ENCODE peak calls at places on chromosome 13, in nine cellular contexts. J is brain microvascular endothelial cell; T is mesendoderm; W is tibial artery; I is uterus; F is aorta; G is Peyer's patch; U is effector memory CD4-positive, alpha-beta T cell; M is cardiac muscle cell. Q is an unnamed sample.
A peak's percentile ranks its signal among the peaks of the same experiment; 100 is the strongest.

GRCh38 chr13:41563501-41564001 is 106.2 kb downstream of the RGCC start:
- DNase-seq in I (no peak), J (peak; percentile 64), M (peak; percentile 54), F (no peak), W (no peak), T (no peak), U (no peak), G (no peak), Q (peak; percentile 72)

GRCh38 chr13:98150836-98151489 is 8.1 kb downstream of the FARP1 start:
- DNase-seq in I (no peak), U (no peak), J (no peak), G (no peak), M (no peak), W (no peak), T (no peak), F (no peak), Q (no peak)

GRCh38 chr13:33263484-33263883 is 22.1 kb downstream of the STARD13 start:
- DNase-seq in G (no peak), M (no peak), F (no peak), W (no peak), U (no peak), J (no peak), I (no peak), T (no peak), Q (no peak)

GRCh38 chr13:52034616-52035226 is 10.2 kb downstream of the UTP14C start:
- DNase-seq in M (no peak), W (no peak), T (no peak), U (no peak), J (no peak), G (no peak), I (no peak), F (no peak), Q (peak; percentile 10)

GRCh38 chr13:103961129-103961528 is 894.9 kb upstream of the SLC10A2 start:
- DNase-seq in G (no peak), W (no peak), J (no peak), U (no peak), I (no peak), T (no peak), M (no peak), F (no peak), Q (no peak)

GRCh38 chr13:19089315-19089714 is 92.3 kb downstream of the TUBA3C start:
- DNase-seq in T (no peak), I (no peak), M (no peak), W (no peak), J (no peak), U (no peak), G (no peak), F (no peak), Q (no peak)

GRCh38 chr13:28129911-28130693 is 8.2 kb upstream of the PAN3 start:
- DNase-seq in I (no peak), F (no peak), U (no peak), T (no peak), G (no peak), J (no peak), M (peak; percentile 33), W (no peak), Q (no peak)

GRCh38 chr13:106277483-106278154 is 257.8 kb downstream of the EFNB2 start:
- DNase-seq in J (no peak), U (no peak), T (peak; percentile 7), M (no peak), F (no peak), I (no peak), G (no peak), W (no peak), Q (no peak)

GRCh38 chr13:78317030-78317429 is 286.3 kb downstream of the POU4F1 start:
- DNase-seq in J (no peak), T (peak; percentile 44), G (no peak), I (no peak), M (peak; percentile 6), F (no peak), U (no peak), W (no peak), Q (no peak)

GRCh38 chr13:90933097-90933826 is 414.2 kb upstream of the MIR17HG start:
- DNase-seq in I (no peak), J (no peak), G (no peak), M (no peak), W (no peak), U (no peak), T (no peak), F (no peak), Q (no peak)

GRCh38 chr13:47413112-47413511 is 516.3 kb upstream of the HTR2A start:
- DNase-seq in F (no peak), W (no peak), M (no peak), J (no peak), T (no peak), I (no peak), G (no peak), U (no peak), Q (peak; percentile 19)

GRCh38 chr13:47594833-47595232 is 406.2 kb downstream of the SUCLA2 start:
- DNase-seq in G (no peak), J (peak; percentile 16), T (peak; percentile 66), I (no peak), F (no peak), M (peak; percentile 25), U (no peak), W (no peak), Q (no peak)

GRCh38 chr13:51585696-51586095 is 1.4 kb downstream of the WDFY2 start:
- DNase-seq in T (no peak), J (peak; percentile 41), F (no peak), G (no peak), U (no peak), I (no peak), M (peak; percentile 25), W (no peak), Q (peak; percentile 71)

GRCh38 chr13:25171517-25172302 is at the start of gene AMER2:
- DNase-seq in G (no peak), M (peak; percentile 38), F (no peak), T (peak; percentile 36), W (no peak), U (no peak), I (peak; percentile 24), J (no peak), Q (peak; percentile 11)

GRCh38 chr13:111342716-111343115 is 22.3 kb downstream of the TEX29 start:
- DNase-seq in W (no peak), U (no peak), M (no peak), I (no peak), G (no peak), T (no peak), F (peak; percentile 3), J (no peak), Q (no peak)

GRCh38 chr13:110820311-110820710 is 94.6 kb downstream of the ANKRD10 start:
- DNase-seq in T (no peak), J (no peak), G (no peak), U (no peak), F (no peak), M (no peak), W (no peak), I (no peak), Q (no peak)

GRCh38 chr13:74129500-74130144 is 4.6 kb downstream of the KLF12 start:
- DNase-seq in I (no peak), T (no peak), J (no peak), G (no peak), U (peak; percentile 13), F (no peak), W (no peak), M (no peak), Q (peak; percentile 67)
- H3K27ac ChIP-seq in I (no peak overlapping the region), T (no peak overlapping the region), J (no peak overlapping the region), G (peak overlapping the region; percentile 55), U (peak overlapping the region; percentile 97), F (peak overlapping the region; percentile 54), W (peak overlapping the region; percentile 98), M (peak overlapping the region; percentile 40), Q (peak overlapping the region; percentile 33)

DNA sequence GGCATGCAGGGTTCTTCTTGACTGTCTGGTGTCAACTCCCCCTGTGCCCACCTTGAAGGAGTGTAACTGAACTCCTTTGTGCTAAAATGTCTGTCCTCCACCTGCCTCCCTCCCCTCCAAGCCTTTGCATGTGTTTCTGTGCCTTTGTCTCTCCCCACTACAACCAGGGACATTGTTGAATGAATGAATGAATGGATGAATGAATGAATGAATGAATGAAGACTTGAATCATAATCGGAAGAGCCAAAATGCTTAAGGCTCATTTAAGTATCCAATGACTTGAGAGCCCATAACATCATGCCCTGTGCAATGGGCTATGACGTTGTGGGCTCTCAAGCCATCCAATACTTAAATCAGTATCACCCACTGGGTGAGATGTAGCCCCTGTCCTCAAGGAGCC is 9.0 kb upstream of the GPR183 start:
- DNase-seq in F (no peak), J (no peak), M (no peak), T (no peak), W (no peak), G (no peak), I (no peak), U (no peak), Q (no peak)
- H3K27ac ChIP-seq in F (no peak overlapping the region), J (peak overlapping the region; percentile 95), M (no peak overlapping the region), T (no peak overlapping the region), W (no peak overlapping the region), G (no peak overlapping the region), I (no peak overlapping the region), U (peak overlapping the region; percentile 91), Q (no peak overlapping the region)

GRCh38 chr13:114088234-114088633 is 44.2 kb downstream of the RASA3 start:
- DNase-seq in F (no peak), I (no peak), G (no peak), J (no peak), W (peak; percentile 31), U (no peak), T (peak; percentile 86), M (no peak), Q (no peak)

GRCh38 chr13:114089751-114090400 is 42.5 kb downstream of the RASA3 start:
- DNase-seq in I (no peak), T (no peak), U (no peak), G (peak; percentile 32), M (no peak), W (peak; percentile 25), J (no peak), F (no peak), Q (no peak)

GRCh38 chr13:114087430-114087829 is 45.0 kb downstream of the RASA3 start:
- DNase-seq in J (no peak), G (peak; percentile 42), T (no peak), M (no peak), I (no peak), W (peak; percentile 43), U (no peak), F (no peak), Q (no peak)

GRCh38 chr13:114089341-114089740 is 43.1 kb downstream of the RASA3 start:
- DNase-seq in I (peak; percentile 6), U (no peak), G (peak; percentile 37), T (no peak), F (no peak), M (no peak), J (no peak), W (peak; percentile 57), Q (no peak)

GRCh38 chr13:114088863-114089262 is 43.6 kb downstream of the RASA3 start:
- DNase-seq in W (peak; percentile 17), M (no peak), G (no peak), F (no peak), I (no peak), U (no peak), J (no peak), T (no peak), Q (no peak)
- H3K27ac ChIP-seq in W (no peak overlapping the region), M (no peak overlapping the region), G (no peak overlapping the region), F (no peak overlapping the region), I (no peak overlapping the region), U (no peak overlapping the region), J (no peak overlapping the region), T (no peak overlapping the region), Q (no peak overlapping the region)

DNA sequence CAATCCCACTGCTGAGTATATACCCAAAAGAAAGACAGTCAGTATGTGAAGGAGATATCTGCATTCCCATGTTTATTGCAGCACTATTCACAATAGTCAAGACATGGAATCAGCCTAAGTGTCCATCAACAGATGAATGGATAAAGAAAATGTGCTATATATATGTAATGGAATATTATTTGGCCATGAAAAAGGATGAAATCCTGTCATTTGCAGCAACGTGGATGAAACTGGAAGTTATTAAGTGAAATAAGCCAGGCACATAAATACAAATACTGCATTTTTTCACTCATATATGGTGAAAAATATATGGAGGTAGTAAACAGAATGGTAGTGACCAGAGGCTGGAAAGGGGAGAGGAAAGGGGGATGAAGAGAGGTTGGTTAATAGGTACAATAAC is 188.9 kb upstream of the SERP2 start:
- DNase-seq in T (no peak), J (no peak), I (no peak), G (no peak), U (no peak), M (no peak), W (no peak), F (no peak), Q (no peak)
- H3K27ac ChIP-seq in T (no peak overlapping the region), J (no peak overlapping the region), I (no peak overlapping the region), G (no peak overlapping the region), U (no peak overlapping the region), M (no peak overlapping the region), W (no peak overlapping the region), F (no peak overlapping the region), Q (no peak overlapping the region)

Q was measured in fibroblast of lung.